ENCODE peak calls at places on chromosomes 4 and X, in six cellular contexts. O is GM23338, A is hepatocyte, Z is fibroblast of lung, C is mammary epithelial cell, S is H1. M is an unnamed sample.

GRCh38 chr4:5142726-5143125 is 91.4 kb downstream of the STK32B start:
- DNase-seq in O (peak), A (peak), Z (peak), C (peak), S (no peak), M (peak)

GRCh38 chr4:14943749-14944148 is 58.5 kb upstream of the CPEB2 start:
- DNase-seq in O (no peak), A (no peak), Z (peak), C (no peak), S (no peak), M (peak)

GRCh38 chr4:89509708-89510269 is 202.2 kb upstream of the GPRIN3 start:
- DNase-seq in O (no peak), A (no peak), Z (peak), C (peak), S (no peak), M (no peak)

GRCh38 chrX:8726031-8726652 is 5.8 kb downstream of the ANOS1 start:
- DNase-seq in O (peak), A (no peak), Z (peak), C (peak), S (no peak), M (no peak)

GRCh38 chr4:43047044-43047443 is 154.5 kb downstream of the GRXCR1 start:
- DNase-seq in O (no peak), A (no peak), Z (no peak), C (no peak), S (no peak), M (no peak)

GRCh38 chr4:47442980-47443379 is 20.5 kb downstream of the COMMD8 start:
- DNase-seq in O (no peak), A (no peak), Z (no peak), C (no peak), S (no peak), M (no peak)

GRCh38 chr4:135238940-135239339 is 1037.4 kb upstream of the PABPC4L start:
- DNase-seq in O (no peak), A (no peak), Z (no peak), C (no peak), S (no peak), M (peak)

GRCh38 chr4:17580969-17581368 is 4.0 kb downstream of the LAP3 start:
- DNase-seq in O (no peak), A (no peak), Z (peak), C (peak), S (no peak), M (no peak)

GRCh38 chrX:118726887-118727685 is at the start of gene IL13RA1:
- DNase-seq in O (peak), A (peak), Z (peak), C (peak), S (peak), M (peak)

GRCh38 chr4:27096142-27096824 is 235.6 kb downstream of the STIM2 start:
- DNase-seq in O (peak), A (no peak), Z (no peak), C (no peak), S (no peak), M (no peak)

GRCh38 chrX:154348114-154348531 is 26.3 kb downstream of the FLNA start:
- DNase-seq in O (no peak), A (no peak), Z (peak), C (no peak), S (no peak), M (no peak)

GRCh38 chr4:6898763-6899162 is 10.9 kb upstream of the TBC1D14 start:
- DNase-seq in O (no peak), A (no peak), Z (no peak), C (no peak), S (no peak), M (no peak)

GRCh38 chr4:124641715-124642380 is 70.7 kb downstream of the ANKRD50 start:
- DNase-seq in O (no peak), A (no peak), Z (peak), C (peak), S (no peak), M (peak)

GRCh38 chrX:139739138-139739537 is 31.2 kb upstream of the MCF2 start:
- DNase-seq in O (no peak), A (no peak), Z (peak), C (peak), S (no peak), M (no peak)

GRCh38 chrX:50779694-50780093 is 34.3 kb downstream of the SHROOM4 start:
- DNase-seq in O (no peak), A (no peak), Z (no peak), C (no peak), S (no peak), M (peak)

GRCh38 chr4:69668680-69669079 is 15.6 kb upstream of the UGT2A1 start:
- DNase-seq in O (no peak), A (no peak), Z (no peak), C (no peak), S (no peak), M (no peak)

GRCh38 chr4:5045099-5045498 is 6.2 kb upstream of the STK32B start:
- DNase-seq in O (no peak), A (no peak), Z (no peak), C (no peak), S (no peak), M (peak)

GRCh38 chrX:109475174-109475891 is 6.6 kb downstream of the GUCY2F start:
- DNase-seq in O (peak), A (peak), Z (peak), C (peak), S (no peak), M (peak)

GRCh38 chrX:49878128-49878833 is 1.0 kb upstream of the USP27X start:
- DNase-seq in O (no peak), A (no peak), Z (no peak), C (no peak), S (no peak), M (no peak)

GRCh38 chrX:40167240-40168182 is 69.8 kb upstream of the BCOR start:
- DNase-seq in O (peak), A (peak), Z (no peak), C (no peak), S (no peak), M (no peak)

GRCh38 chr4:88527787-88528186 is 4.2 kb upstream of the PYURF start:
- DNase-seq in O (no peak), A (no peak), Z (no peak), C (no peak), S (no peak), M (no peak)

GRCh38 chr4:125736057-125736456 is 421.3 kb downstream of the FAT4 start:
- DNase-seq in O (peak), A (no peak), Z (peak), C (no peak), S (no peak), M (peak)

GRCh38 chr4:73770917-73771316 is 30.5 kb downstream of the CXCL8 start:
- DNase-seq in O (no peak), A (no peak), Z (no peak), C (no peak), S (no peak), M (no peak)

GRCh38 chrX:33808636-33809035 is 323.5 kb downstream of the FAM47A start:
- DNase-seq in O (peak), A (no peak), Z (no peak), C (no peak), S (no peak), M (no peak)

GRCh38 chrX:134671207-134671750 is 13.0 kb upstream of the PLAC1 start:
- DNase-seq in O (no peak), A (no peak), Z (no peak), C (no peak), S (no peak), M (no peak)

GRCh38 chrX:73765776-73766465 is 202.9 kb downstream of the CHIC1 start:
- DNase-seq in O (no peak), A (no peak), Z (no peak), C (no peak), S (no peak), M (peak)

GRCh38 chr4:40648141-40648540 is 18.5 kb upstream of the RBM47 start:
- DNase-seq in O (no peak), A (no peak), Z (no peak), C (no peak), S (no peak), M (peak)

GRCh38 chr4:138473339-138473738 is 231.2 kb upstream of the SLC7A11 start:
- DNase-seq in O (no peak), A (no peak), Z (no peak), C (no peak), S (no peak), M (no peak)

GRCh38 chr4:82965763-82966162 is 44.9 kb downstream of the LIN54 start:
- DNase-seq in O (no peak), A (no peak), Z (no peak), C (no peak), S (no peak), M (no peak)

GRCh38 chrX:113966791-113967190 is 617.1 kb upstream of the HTR2C start:
- DNase-seq in O (no peak), A (no peak), Z (no peak), C (no peak), S (no peak), M (no peak)

GRCh38 chr4:80202190-80202711 is 4.9 kb downstream of the PRDM8 start:
- DNase-seq in O (peak), A (peak), Z (peak), C (peak), S (no peak), M (peak)

GRCh38 chr4:158758142-158758541 is 10.7 kb upstream of the FNIP2 start:
- DNase-seq in O (no peak), A (no peak), Z (no peak), C (no peak), S (no peak), M (no peak)

DNA sequence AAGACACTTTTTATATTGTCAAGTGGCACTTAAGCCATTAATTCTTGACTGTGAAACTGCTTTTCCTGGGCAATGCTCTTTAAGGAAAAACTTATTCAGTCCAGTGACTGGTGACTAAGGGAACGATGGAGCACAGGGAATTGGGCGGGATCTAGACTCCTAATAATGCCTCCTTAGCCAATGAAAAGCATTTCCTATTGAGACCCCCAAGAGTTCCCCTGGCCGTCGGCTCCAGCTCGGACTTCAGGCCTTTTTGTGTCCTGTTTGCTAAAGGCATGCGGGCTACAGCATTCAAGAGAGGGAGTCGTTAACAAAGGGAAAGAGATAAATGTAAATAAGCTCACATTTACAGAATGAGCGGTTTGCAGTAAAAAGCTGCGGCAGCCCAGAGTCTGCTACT is at the start of gene LPAR4:
- DNase-seq in O (peak), A (peak), Z (peak), C (no peak), S (peak), M (peak)
- H3K27ac ChIP-seq in O (peak), A (no peak), Z (no peak), C (no peak), S (peak), M (peak)

GRCh38 chr4:1405636-1406415 is 416 bp downstream of the NKX1-1 start:
- DNase-seq in O (peak), A (peak), Z (no peak), C (no peak), S (no peak), M (no peak)
- TF ChIP-seq EZH2 in O (peak), A (no peak), Z (peak), C (peak), S (peak), M (peak)

GRCh38 chr4:186189656-186190055 is 1.7 kb upstream of the CYP4V2 start:
- DNase-seq in O (peak), A (peak), Z (no peak), C (no peak), S (no peak), M (no peak)
- H3K27ac ChIP-seq in O (no peak), A (peak), Z (no peak), C (no peak), S (no peak), M (no peak)

DNA sequence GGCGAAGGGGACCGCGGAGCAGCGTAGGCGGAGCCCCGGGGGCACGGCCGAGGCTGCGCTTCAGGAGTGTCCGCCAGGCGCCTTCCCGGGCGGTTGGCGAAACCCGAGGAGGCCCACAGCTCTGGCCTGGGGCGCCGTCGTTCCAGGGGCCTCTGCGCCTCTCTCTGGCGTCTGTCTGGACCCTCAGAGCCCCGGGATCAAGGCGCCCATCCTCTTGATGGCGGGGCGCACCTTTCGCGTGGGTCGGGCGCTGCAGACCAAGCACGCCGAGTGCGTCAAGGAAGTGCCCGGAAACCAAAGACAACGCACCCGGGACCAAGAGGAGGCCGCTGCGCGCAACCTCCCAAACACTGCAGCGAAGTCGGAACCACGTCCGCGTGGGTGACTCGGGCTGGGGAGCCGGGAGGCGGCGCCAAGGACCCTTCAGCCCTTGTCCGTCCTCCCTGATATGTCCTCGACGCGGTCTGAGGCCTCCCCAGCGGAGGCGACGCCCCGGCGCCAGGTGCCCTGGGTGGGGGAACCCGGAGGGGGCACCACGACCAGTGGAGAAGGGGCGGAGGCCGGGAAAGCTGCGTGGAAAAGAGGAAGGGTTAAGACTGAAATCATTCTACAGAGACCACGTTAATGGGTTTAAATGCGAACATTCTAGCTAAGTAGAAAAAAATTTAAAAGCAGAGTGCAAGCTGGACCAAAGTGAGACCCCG is 9.9 kb downstream of the HMX1 start:
- DNase-seq in O (peak), A (no peak), Z (no peak), C (no peak), S (no peak), M (no peak)
- TF ChIP-seq EZH2 in O (peak), A (peak), Z (peak), C (peak), S (peak), M (peak)

DNA sequence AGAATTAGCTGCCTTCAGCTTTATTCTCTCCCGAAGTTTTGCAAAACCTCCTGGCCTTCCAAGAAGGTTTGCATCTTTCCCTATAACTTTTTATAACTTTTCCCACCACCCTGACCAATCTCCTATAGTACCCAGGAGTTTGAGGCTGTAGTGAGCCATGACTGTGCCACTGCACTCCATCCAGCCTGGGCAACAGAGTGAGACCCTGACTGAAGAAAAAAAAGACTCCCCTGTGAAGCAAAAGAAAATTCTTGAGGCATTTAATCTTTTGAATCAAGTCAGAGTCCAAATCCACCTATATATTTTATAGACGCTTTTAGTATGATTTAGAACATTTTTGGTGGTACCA is 26.7 kb downstream of the SNX25 start:
- DNase-seq in O (no peak), A (no peak), Z (no peak), C (no peak), S (no peak), M (no peak)
- H3K27ac ChIP-seq in O (no peak), A (no peak), Z (no peak), C (no peak), S (no peak), M (no peak)

M was measured in A673.